ENCODE peak calls at places on chromosomes 16 and 17, in eight cellular contexts. U is MM.1S, Q is hepatocyte, R is Karpas-422, T is GM23248, N is OCI-LY7, F is PC-3, L is PC-9. H is an unnamed sample.

GRCh38 chr16:65122724-65122973 is 786 bp upstream of the CDH11 start:
- DNase-seq in U (no peak), Q (no peak), R (no peak), T (no peak), N (no peak), F (no peak), L (no peak), H (no peak)

GRCh38 chr16:78324649-78325274 is 225.3 kb downstream of the WWOX start:
- DNase-seq in U (no peak), Q (no peak), R (no peak), T (no peak), N (no peak), F (no peak), L (no peak), H (no peak)

GRCh38 chr17:31515226-31515759 is 123.8 kb downstream of the RAB11FIP4 start:
- DNase-seq in U (no peak), Q (no peak), R (no peak), T (no peak), N (no peak), F (no peak), L (no peak), H (no peak)

GRCh38 chr16:86761117-86761971 is 183.0 kb downstream of the FOXL1 start:
- DNase-seq in U (peak; percentile 7), Q (peak; percentile 70), R (peak; percentile 82), T (peak; percentile 78), N (peak; percentile 19), F (peak; percentile 60), L (peak; percentile 3), H (peak; percentile 73)

GRCh38 chr17:80146121-80147034 is 550 bp downstream of the EIF4A3 start:
- DNase-seq in U (peak; percentile 43), Q (no peak), R (peak; percentile 72), T (peak; percentile 56), N (peak; percentile 71), F (peak; percentile 20), L (no peak), H (peak; percentile 79)

GRCh38 chr17:16107165-16107770 is 107.6 kb downstream of the TTC19 start:
- DNase-seq in U (no peak), Q (no peak), R (no peak), T (no peak), N (no peak), F (no peak), L (no peak), H (no peak)

GRCh38 chr17:57986841-57987581 is 1.0 kb downstream of the VEZF1 start:
- DNase-seq in U (no peak), Q (peak; percentile 81), R (peak; percentile 68), T (peak; percentile 87), N (no peak), F (peak; percentile 74), L (no peak), H (no peak)

GRCh38 chr16:23416816-23417215 is 36.2 kb downstream of the COG7 start:
- DNase-seq in U (no peak), Q (no peak), R (no peak), T (no peak), N (no peak), F (no peak), L (no peak), H (peak; percentile 45)

GRCh38 chr16:86844691-86845090 is 266.3 kb downstream of the FOXL1 start:
- DNase-seq in U (no peak), Q (peak; percentile 45), R (no peak), T (no peak), N (no peak), F (peak; percentile 43), L (no peak), H (no peak)

GRCh38 chr16:48330847-48331204 is 54.4 kb downstream of the SIAH1 start:
- DNase-seq in U (no peak), Q (no peak), R (no peak), T (no peak), N (no peak), F (no peak), L (no peak), H (no peak)

GRCh38 chr16:75402174-75402820 is 31.0 kb downstream of the CFDP1 start:
- DNase-seq in U (no peak), Q (peak; percentile 46), R (no peak), T (peak; percentile 89), N (no peak), F (peak; percentile 51), L (no peak), H (no peak)

GRCh38 chr17:79793924-79794304 is 3.0 kb downstream of the CBX8 start:
- DNase-seq in U (no peak), Q (peak; percentile 65), R (peak; percentile 64), T (peak; percentile 71), N (no peak), F (no peak), L (no peak), H (peak; percentile 94)

GRCh38 chr16:89561195-89562026 is 929 bp downstream of the RPL13 start:
- DNase-seq in U (no peak), Q (no peak), R (peak; percentile 60), T (no peak), N (no peak), F (no peak), L (no peak), H (no peak)
- H3K9me2 ChIP-seq in U (no peaks in the 10 kb centered on the region), Q (no peaks in the 10 kb centered on the region), R (no peaks in the 10 kb centered on the region), T (no peaks in the 10 kb centered on the region), N (no peaks in the 10 kb centered on the region), F (no peaks in the 10 kb centered on the region), L (no peaks in the 10 kb centered on the region), H (no peaks in the 10 kb centered on the region)

GRCh38 chr16:1010266-1010665 is 28.7 kb downstream of the SOX8 start:
- DNase-seq in U (no peak), Q (peak; percentile 47), R (no peak), T (no peak), N (no peak), F (no peak), L (no peak), H (no peak)
- H3K9me2 ChIP-seq in U (no peaks in the 10 kb centered on the region), Q (no peaks in the 10 kb centered on the region), R (no peaks in the 10 kb centered on the region), T (no peaks in the 10 kb centered on the region), N (no peaks in the 10 kb centered on the region), F (no peaks in the 10 kb centered on the region), L (no peaks in the 10 kb centered on the region), H (no peaks in the 10 kb centered on the region)

GRCh38 chr16:13064821-13065220 is 163.4 kb downstream of the SHISA9 start:
- DNase-seq in U (no peak), Q (no peak), R (no peak), T (no peak), N (no peak), F (no peak), L (no peak), H (no peak)
- H3K9me2 ChIP-seq in U (no peaks in the 10 kb centered on the region), Q (no peaks in the 10 kb centered on the region), R (no peaks in the 10 kb centered on the region), T (no peaks in the 10 kb centered on the region), N (no peaks in the 10 kb centered on the region), F (no peaks in the 10 kb centered on the region), L (no peaks in the 10 kb centered on the region), H (no peaks in the 10 kb centered on the region)

GRCh38 chr17:67050476-67051154 is 6.3 kb downstream of the CACNG1 start:
- DNase-seq in U (no peak), Q (no peak), R (no peak), T (no peak), N (no peak), F (no peak), L (no peak), H (no peak)
- H3K9me2 ChIP-seq in U (no peaks in the 10 kb centered on the region), Q (no peaks in the 10 kb centered on the region), R (no peaks in the 10 kb centered on the region), T (no peaks in the 10 kb centered on the region), N (no peaks in the 10 kb centered on the region), F (no peaks in the 10 kb centered on the region), L (no peaks in the 10 kb centered on the region), H (no peaks in the 10 kb centered on the region)

GRCh38 chr17:74464730-74465377 is 1.6 kb upstream of the CD300A start:
- DNase-seq in U (no peak), Q (no peak), R (no peak), T (no peak), N (no peak), F (no peak), L (no peak), H (no peak)

GRCh38 chr17:74466785-74467158 is 338 bp downstream of the CD300A start:
- DNase-seq in U (no peak), Q (no peak), R (no peak), T (no peak), N (no peak), F (no peak), L (no peak), H (no peak)

GRCh38 chr17:74466111-74466784 is at the start of gene CD300A:
- DNase-seq in U (no peak), Q (no peak), R (no peak), T (no peak), N (peak; percentile 74), F (no peak), L (no peak), H (no peak)

GRCh38 chr17:74465378-74466110 is 890 bp upstream of the CD300A start:
- DNase-seq in U (no peak), Q (no peak), R (no peak), T (no peak), N (no peak), F (no peak), L (no peak), H (no peak)

GRCh38 chr17:74467221-74467951 is 952 bp downstream of the CD300A start:
- DNase-seq in U (peak; percentile 61), Q (no peak), R (no peak), T (no peak), N (peak; percentile 85), F (no peak), L (no peak), H (no peak)
- H3K9me2 ChIP-seq in U (no peaks in the 10 kb centered on the region), Q (no peaks in the 10 kb centered on the region), R (no peaks in the 10 kb centered on the region), T (no peaks in the 10 kb centered on the region), N (no peaks in the 10 kb centered on the region), F (no peaks in the 10 kb centered on the region), L (no peaks in the 10 kb centered on the region), H (no peaks in the 10 kb centered on the region)

GRCh38 chr17:27945333-27945616 is 52.1 kb upstream of the LYRM9 start:
- DNase-seq in U (no peak), Q (no peak), R (no peak), T (no peak), N (no peak), F (no peak), L (no peak), H (no peak)
- H3K9me2 ChIP-seq in U (no peaks in the 10 kb centered on the region), Q (no peaks in the 10 kb centered on the region), R (no peaks in the 10 kb centered on the region), T (no peaks in the 10 kb centered on the region), N (no peaks in the 10 kb centered on the region), F (no peaks in the 10 kb centered on the region), L (no peaks in the 10 kb centered on the region), H (no peaks in the 10 kb centered on the region)

GRCh38 chr16:55657616-55658015 is 1.8 kb downstream of the SLC6A2 start:
- DNase-seq in U (no peak), Q (no peak), R (no peak), T (no peak), N (no peak), F (no peak), L (no peak), H (no peak)
- H3K9me2 ChIP-seq in U (no peaks in the 10 kb centered on the region), Q (no peaks in the 10 kb centered on the region), R (no peaks in the 10 kb centered on the region), T (no peaks in the 10 kb centered on the region), N (no peaks in the 10 kb centered on the region), F (no peaks in the 10 kb centered on the region), L (no peaks in the 10 kb centered on the region), H (no peaks in the 10 kb centered on the region)

DNA sequence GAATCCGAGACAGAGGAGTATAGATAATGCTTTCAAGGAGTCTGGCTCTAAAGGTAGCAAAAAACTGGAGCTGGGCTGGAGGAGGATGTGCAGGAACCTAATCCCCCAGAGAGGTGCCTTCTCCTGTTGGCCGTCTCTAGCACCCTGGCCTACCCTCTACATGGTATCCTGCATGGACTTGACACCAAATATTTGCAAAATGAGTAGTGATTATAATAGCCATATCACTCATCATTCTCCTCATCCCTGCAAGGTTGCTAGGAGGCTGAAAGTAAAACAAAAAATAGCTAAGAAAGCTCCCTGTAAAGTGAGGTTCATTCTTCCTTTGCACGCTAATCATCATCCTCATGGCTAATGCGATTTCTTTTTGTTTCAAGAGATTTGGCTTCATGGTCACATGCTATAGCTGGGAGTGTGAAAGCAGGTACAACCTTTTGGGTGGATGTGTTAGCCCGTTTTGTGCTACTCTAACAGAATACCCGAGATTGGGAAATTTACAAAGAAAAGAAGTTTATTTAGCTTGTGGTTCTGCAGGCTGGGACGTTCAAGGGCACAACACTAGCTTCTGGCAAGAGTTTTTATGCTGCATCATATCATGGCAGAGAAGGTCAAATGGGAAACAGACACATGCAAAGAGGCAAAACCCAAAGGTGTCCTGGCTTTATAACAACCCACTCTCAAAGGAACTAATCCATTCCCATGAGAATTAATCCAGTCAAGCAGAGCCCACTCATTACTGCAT is 27.1 kb upstream of the CIITA start:
- DNase-seq in U (no peak), Q (no peak), R (no peak), T (no peak), N (no peak), F (peak; percentile 3), L (no peak), H (no peak)
- H3K9me2 ChIP-seq in U (no peaks in the 10 kb centered on the region), Q (no peaks in the 10 kb centered on the region), R (no peaks in the 10 kb centered on the region), T (no peaks in the 10 kb centered on the region), N (no peaks in the 10 kb centered on the region), F (no peaks in the 10 kb centered on the region), L (no peaks in the 10 kb centered on the region), H (no peaks in the 10 kb centered on the region)